ENCODE peak calls at places on chromosomes 6 and 20, in four cellular contexts. One of them, this sample, is unnamed.

GRCh38 chr6:130223508-130223907 is 757 bp upstream of the SAMD3 start:
- DNase-seq in K562: peak
- DNase-seq in HepG2: no peak
- DNase-seq in IMR-90: no peak
- DNase-seq in this sample: no peak

GRCh38 chr6:11168091-11168635 is 56.6 kb upstream of the ERVFRD-1 start:
- DNase-seq in K562: no peak
- DNase-seq in HepG2: no peak
- DNase-seq in IMR-90: no peak
- DNase-seq in this sample: no peak

GRCh38 chr6:148559848-148560433 is 186.9 kb upstream of the UST start:
- DNase-seq in K562: peak
- DNase-seq in HepG2: peak
- DNase-seq in IMR-90: peak
- DNase-seq in this sample: peak

GRCh38 chr20:44959082-44959895 is 908 bp downstream of the TOMM34 start:
- DNase-seq in K562: peak
- DNase-seq in HepG2: peak
- DNase-seq in IMR-90: peak
- DNase-seq in this sample: peak

GRCh38 chr6:167142433-167142761 is 15.4 kb downstream of the GPR31 start:
- DNase-seq in K562: no peak
- DNase-seq in HepG2: no peak
- DNase-seq in IMR-90: no peak
- DNase-seq in this sample: no peak

GRCh38 chr6:72622094-72622540 is 253 bp downstream of the KCNQ5 start:
- DNase-seq in K562: peak
- DNase-seq in HepG2: no peak
- DNase-seq in IMR-90: peak
- DNase-seq in this sample: peak

GRCh38 chr6:165804331-165805066 is 141.5 kb upstream of the PDE10A start:
- DNase-seq in K562: no peak
- DNase-seq in HepG2: no peak
- DNase-seq in IMR-90: no peak
- DNase-seq in this sample: no peak

GRCh38 chr6:82385961-82386360 is 22.3 kb downstream of the TPBG start:
- DNase-seq in K562: no peak
- DNase-seq in HepG2: no peak
- DNase-seq in IMR-90: no peak
- DNase-seq in this sample: no peak

GRCh38 chr6:20404641-20405032 is 3.0 kb downstream of the E2F3 start:
- DNase-seq in K562: peak
- DNase-seq in HepG2: peak
- DNase-seq in IMR-90: peak
- DNase-seq in this sample: peak

GRCh38 chr20:53387983-53388675 is 205.5 kb downstream of the ZNF217 start:
- DNase-seq in K562: no peak
- DNase-seq in HepG2: no peak
- DNase-seq in IMR-90: no peak
- DNase-seq in this sample: no peak

GRCh38 chr20:21352703-21353102 is 44.6 kb downstream of the NKX2-4 start:
- DNase-seq in K562: no peak
- DNase-seq in HepG2: peak
- DNase-seq in IMR-90: peak
- DNase-seq in this sample: no peak

GRCh38 chr6:148524509-148524908 is 181.9 kb downstream of the SASH1 start:
- DNase-seq in K562: no peak
- DNase-seq in HepG2: no peak
- DNase-seq in IMR-90: peak
- DNase-seq in this sample: no peak

GRCh38 chr20:52004720-52005119 is 186.9 kb downstream of the ZFP64 start:
- DNase-seq in K562: no peak
- DNase-seq in HepG2: no peak
- DNase-seq in IMR-90: peak
- DNase-seq in this sample: no peak

GRCh38 chr6:111631930-111632460 is 26.3 kb upstream of the TRAF3IP2 start:
- DNase-seq in K562: no peak
- DNase-seq in HepG2: no peak
- DNase-seq in IMR-90: no peak
- DNase-seq in this sample: no peak

GRCh38 chr6:17418281-17419188 is 25.1 kb downstream of the CAP2 start:
- DNase-seq in K562: no peak
- DNase-seq in HepG2: no peak
- DNase-seq in IMR-90: peak
- DNase-seq in this sample: peak

GRCh38 chr6:23940466-23940865 is 185.5 kb upstream of the NRSN1 start:
- DNase-seq in K562: no peak
- DNase-seq in HepG2: no peak
- DNase-seq in IMR-90: no peak
- DNase-seq in this sample: no peak

GRCh38 chr6:54980511-54981275 is 134.1 kb downstream of the FAM83B start:
- DNase-seq in K562: no peak
- DNase-seq in HepG2: no peak
- DNase-seq in IMR-90: peak
- DNase-seq in this sample: no peak

GRCh38 chr6:105893741-105894140 is 192.4 kb upstream of the PRDM1 start:
- DNase-seq in K562: no peak
- DNase-seq in HepG2: no peak
- DNase-seq in IMR-90: no peak
- DNase-seq in this sample: no peak

GRCh38 chr20:58655328-58656094 is 4.4 kb downstream of the STX16 start:
- DNase-seq in K562: no peak
- DNase-seq in HepG2: no peak
- DNase-seq in IMR-90: no peak
- DNase-seq in this sample: no peak

GRCh38 chr6:96926425-96926824 is 1.9 kb downstream of the KLHL32 start:
- DNase-seq in K562: peak
- DNase-seq in HepG2: no peak
- DNase-seq in IMR-90: no peak
- DNase-seq in this sample: no peak

GRCh38 chr20:22438926-22439325 is 145.4 kb downstream of the FOXA2 start:
- DNase-seq in K562: peak
- DNase-seq in HepG2: peak
- DNase-seq in IMR-90: no peak
- DNase-seq in this sample: no peak

GRCh38 chr6:107079429-107079828 is 35.9 kb downstream of the BEND3 start:
- DNase-seq in K562: peak
- DNase-seq in HepG2: peak
- DNase-seq in IMR-90: no peak
- DNase-seq in this sample: no peak

GRCh38 chr20:53948383-53949318 is 121.7 kb downstream of the BCAS1 start:
- DNase-seq in K562: no peak
- DNase-seq in HepG2: no peak
- DNase-seq in IMR-90: no peak
- DNase-seq in this sample: no peak

GRCh38 chr6:37038297-37039198 is 33.1 kb downstream of the FGD2 start:
- DNase-seq in K562: peak
- DNase-seq in HepG2: no peak
- DNase-seq in IMR-90: peak
- DNase-seq in this sample: no peak

DNA sequence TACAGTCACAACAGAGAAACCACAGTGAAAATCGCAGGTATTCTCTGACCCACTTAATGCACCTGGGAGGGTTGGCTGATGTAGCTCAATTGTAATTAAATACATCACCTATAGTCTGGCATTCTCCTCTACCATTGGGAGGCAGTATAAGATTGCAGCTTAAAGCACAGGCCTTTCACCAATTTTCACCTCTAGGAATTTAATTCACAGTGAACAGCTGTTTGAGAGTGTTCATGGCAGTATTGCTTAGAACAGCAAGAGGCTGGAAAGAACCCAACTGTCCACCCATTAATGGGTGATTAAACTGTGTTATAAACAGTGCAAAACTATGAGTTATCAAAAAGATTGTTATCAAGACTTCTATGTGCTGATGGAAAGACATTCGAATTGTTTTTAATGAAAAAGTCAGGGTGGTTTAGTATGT is 2.0 kb downstream of the EDEM2 start:
- DNase-seq in K562: peak
- DNase-seq in HepG2: peak
- DNase-seq in IMR-90: peak
- DNase-seq in this sample: peak
- TF ChIP-seq MAZ in K562: no peak
- TF ChIP-seq MAZ in HepG2: no peak
- TF ChIP-seq MAZ in IMR-90: no peak
- TF ChIP-seq MAZ in this sample: no peak

GRCh38 chr20:38109657-38110524 is 55.2 kb downstream of the TGM2 start:
- DNase-seq in K562: peak
- DNase-seq in HepG2: peak
- DNase-seq in IMR-90: peak
- DNase-seq in this sample: peak

GRCh38 chr20:38111366-38112232 is 53.5 kb downstream of the TGM2 start:
- DNase-seq in K562: no peak
- DNase-seq in HepG2: no peak
- DNase-seq in IMR-90: no peak
- DNase-seq in this sample: no peak

GRCh38 chr20:38108438-38109024 is 56.5 kb downstream of the TGM2 start:
- DNase-seq in K562: no peak
- DNase-seq in HepG2: no peak
- DNase-seq in IMR-90: peak
- DNase-seq in this sample: no peak

GRCh38 chr20:38110525-38111178 is 54.4 kb downstream of the TGM2 start:
- DNase-seq in K562: no peak
- DNase-seq in HepG2: no peak
- DNase-seq in IMR-90: no peak
- DNase-seq in this sample: no peak

GRCh38 chr20:38109025-38109541 is 56.0 kb downstream of the TGM2 start:
- DNase-seq in K562: no peak
- DNase-seq in HepG2: no peak
- DNase-seq in IMR-90: peak
- DNase-seq in this sample: no peak
- TF ChIP-seq MAZ in K562: no peak
- TF ChIP-seq MAZ in HepG2: no peak
- TF ChIP-seq MAZ in IMR-90: no peak
- TF ChIP-seq MAZ in this sample: no peak

GRCh38 chr6:21997414-21998037 is 299.3 kb downstream of the PRL start:
- DNase-seq in K562: peak
- DNase-seq in HepG2: no peak
- DNase-seq in IMR-90: peak
- DNase-seq in this sample: no peak
- TF ChIP-seq MAZ in K562: no peak
- TF ChIP-seq MAZ in HepG2: no peak
- TF ChIP-seq MAZ in IMR-90: no peak
- TF ChIP-seq MAZ in this sample: no peak

DNA sequence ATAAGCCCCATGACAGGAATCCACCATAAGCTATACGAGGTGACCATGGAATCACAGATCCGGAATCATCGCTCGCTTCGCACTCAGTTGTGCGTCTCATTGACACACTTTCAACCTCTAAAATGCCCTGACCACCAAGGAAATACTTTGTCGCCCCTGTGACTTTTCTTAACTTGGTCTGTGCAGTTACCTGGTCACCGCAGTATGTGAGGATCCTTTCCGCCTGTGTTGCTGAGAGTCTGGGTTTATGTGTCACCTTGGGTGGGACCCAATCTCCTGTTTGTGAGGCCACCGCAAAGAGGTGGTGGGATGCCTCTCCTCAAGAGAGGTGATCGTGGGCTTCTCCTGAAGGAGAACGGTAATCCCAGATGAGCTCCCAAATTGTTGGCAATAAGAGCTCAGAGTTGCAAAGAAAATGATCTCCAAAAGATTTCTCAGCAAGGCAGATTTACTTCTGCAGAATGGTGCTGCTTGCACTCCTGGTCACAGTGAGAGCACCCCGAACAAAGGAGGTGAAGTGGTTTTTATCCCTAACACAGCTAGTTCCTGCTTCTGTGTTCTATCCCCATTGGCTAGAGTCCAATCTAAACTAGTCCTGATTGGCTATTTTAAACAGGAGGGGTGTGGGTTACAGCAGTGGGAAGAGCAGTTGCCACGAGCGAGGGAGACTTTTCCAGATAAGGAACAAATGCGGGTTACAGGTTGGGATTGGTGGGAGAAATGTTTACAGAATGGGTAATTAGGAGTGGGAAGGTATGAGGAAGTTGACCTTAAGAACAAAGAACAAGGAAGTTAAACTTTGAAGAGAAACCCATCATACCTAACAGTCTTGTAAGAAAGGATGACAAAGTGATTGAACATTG is 9.1 kb upstream of the ZNFX1 start:
- DNase-seq in K562: peak
- DNase-seq in HepG2: peak
- DNase-seq in IMR-90: peak
- DNase-seq in this sample: peak
- TF ChIP-seq MAZ in K562: no peak
- TF ChIP-seq MAZ in HepG2: no peak
- TF ChIP-seq MAZ in IMR-90: no peak
- TF ChIP-seq MAZ in this sample: no peak

DNA sequence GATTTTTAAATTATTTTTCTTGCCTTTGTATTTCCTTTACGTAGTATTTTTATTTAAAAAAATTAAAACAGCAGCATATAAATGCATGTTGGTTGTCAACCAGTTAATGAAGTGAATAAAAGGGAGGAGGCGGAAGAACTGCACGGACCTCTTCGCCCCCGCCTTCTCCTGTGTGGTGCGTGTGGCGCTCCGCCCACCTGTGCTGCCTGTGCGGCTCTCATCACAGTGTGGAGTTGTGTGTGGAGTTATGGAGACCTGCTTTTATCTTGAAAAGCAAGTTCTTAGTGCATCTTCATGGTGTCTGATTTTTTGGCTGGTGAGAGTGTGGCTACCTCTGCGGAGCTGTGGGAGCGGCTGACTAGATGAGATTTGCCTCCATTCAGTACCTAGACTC is 58.4 kb downstream of the PTPN1 start:
- DNase-seq in K562: no peak
- DNase-seq in HepG2: no peak
- DNase-seq in IMR-90: no peak
- DNase-seq in this sample: no peak
- TF ChIP-seq MAZ in K562: no peak
- TF ChIP-seq MAZ in HepG2: no peak
- TF ChIP-seq MAZ in IMR-90: no peak
- TF ChIP-seq MAZ in this sample: no peak

GRCh38 chr6:50952092-50952932 is 133.6 kb downstream of the TFAP2B start:
- DNase-seq in K562: peak
- DNase-seq in HepG2: no peak
- DNase-seq in IMR-90: no peak
- DNase-seq in this sample: no peak
- TF ChIP-seq MAZ in K562: no peak
- TF ChIP-seq MAZ in HepG2: no peak
- TF ChIP-seq MAZ in IMR-90: no peak
- TF ChIP-seq MAZ in this sample: no peak